ENCODE peak calls at places on chromosomes 16 and 17, in nine cellular contexts. U, J, D, Z, K, C, W, L and S are unnamed samples.

GRCh38 chr16:914453-914852 is 56.3 kb downstream of the LMF1 start:
- DNase-seq in U (no peak), J (no peak), D (no peak), Z (peak), K (no peak), C (no peak), W (no peak), L (no peak), S (no peak)

GRCh38 chr17:4130715-4131114 is 12.1 kb downstream of the ZZEF1 start:
- DNase-seq in U (peak), J (no peak), D (no peak), Z (peak), K (peak), C (no peak), W (no peak), L (no peak), S (no peak)

GRCh38 chr16:86800914-86801313 is 222.6 kb downstream of the FOXL1 start:
- DNase-seq in U (no peak), J (no peak), D (no peak), Z (no peak), K (no peak), C (no peak), W (no peak), L (no peak), S (peak)

GRCh38 chr16:57318240-57318970 is 33.9 kb upstream of the PLLP start:
- DNase-seq in U (no peak), J (no peak), D (no peak), Z (no peak), K (peak), C (no peak), W (no peak), L (no peak), S (peak)

GRCh38 chr16:54425068-54425467 is 138.5 kb upstream of the IRX3 start:
- DNase-seq in U (no peak), J (no peak), D (no peak), Z (no peak), K (no peak), C (no peak), W (no peak), L (no peak), S (no peak)

GRCh38 chr17:1737531-1738291 is 5.0 kb upstream of the SERPINF2 start:
- DNase-seq in U (no peak), J (no peak), D (no peak), Z (no peak), K (no peak), C (no peak), W (no peak), L (no peak), S (no peak)

GRCh38 chr16:5670198-5670597 is 572.6 kb upstream of the EEF2KMT start:
- DNase-seq in U (no peak), J (no peak), D (no peak), Z (no peak), K (no peak), C (no peak), W (no peak), L (no peak), S (no peak)

GRCh38 chr17:17808706-17809432 is 27.9 kb downstream of the SREBF1 start:
- DNase-seq in U (no peak), J (peak), D (no peak), Z (no peak), K (peak), C (no peak), W (no peak), L (no peak), S (peak)

GRCh38 chr17:17246879-17247278 is 9.9 kb upstream of the FLCN start:
- DNase-seq in U (no peak), J (no peak), D (no peak), Z (no peak), K (no peak), C (no peak), W (no peak), L (no peak), S (no peak)

GRCh38 chr17:81934850-81935708 is 2.0 kb downstream of the PYCR1 start:
- DNase-seq in U (no peak), J (no peak), D (no peak), Z (no peak), K (no peak), C (peak), W (no peak), L (no peak), S (no peak)

GRCh38 chr16:58500329-58501241 is 642 bp downstream of the NDRG4 start:
- DNase-seq in U (no peak), J (no peak), D (no peak), Z (no peak), K (no peak), C (peak), W (peak), L (no peak), S (peak)